ENCODE peak calls at places on chromosomes 2 and 18, in five cellular contexts. One of them, this sample, is unnamed.

GRCh38 chr2:212842544-212843185 is 304.1 kb upstream of the ERBB4 start:
- DNase-seq in K562: no peak
- DNase-seq in SK-N-SH: no peak
- DNase-seq in A549: no peak
- DNase-seq in HepG2: no peak
- DNase-seq in this sample: no peak

GRCh38 chr2:212677466-212677865 is 138.9 kb upstream of the ERBB4 start:
- DNase-seq in K562: no peak
- DNase-seq in SK-N-SH: no peak
- DNase-seq in A549: no peak
- DNase-seq in HepG2: no peak
- DNase-seq in this sample: no peak

GRCh38 chr2:23385748-23386421 is 906 bp downstream of the KLHL29 start:
- DNase-seq in K562: no peak
- DNase-seq in SK-N-SH: peak; percentile 84
- DNase-seq in A549: peak; percentile 65
- DNase-seq in HepG2: no peak
- DNase-seq in this sample: no peak

GRCh38 chr18:22226801-22227200 is 57.4 kb downstream of the GATA6 start:
- DNase-seq in K562: no peak
- DNase-seq in SK-N-SH: no peak
- DNase-seq in A549: no peak
- DNase-seq in HepG2: no peak
- DNase-seq in this sample: no peak

GRCh38 chr2:216596234-216596985 is 36.8 kb upstream of the IGFBP2 start:
- DNase-seq in K562: no peak
- DNase-seq in SK-N-SH: peak; percentile 69
- DNase-seq in A549: no peak
- DNase-seq in HepG2: no peak
- DNase-seq in this sample: no peak

GRCh38 chr18:11987527-11987926 is 6.2 kb downstream of the IMPA2 start:
- DNase-seq in K562: no peak
- DNase-seq in SK-N-SH: no peak
- DNase-seq in A549: no peak
- DNase-seq in HepG2: no peak
- DNase-seq in this sample: peak; percentile 72

GRCh38 chr2:224252601-224253000 is 149.3 kb downstream of the FAM124B start:
- DNase-seq in K562: no peak
- DNase-seq in SK-N-SH: peak; percentile 7
- DNase-seq in A549: no peak
- DNase-seq in HepG2: no peak
- DNase-seq in this sample: no peak

GRCh38 chr18:6401687-6402086 is 13.0 kb downstream of the L3MBTL4 start:
- DNase-seq in K562: no peak
- DNase-seq in SK-N-SH: no peak
- DNase-seq in A549: no peak
- DNase-seq in HepG2: no peak
- DNase-seq in this sample: peak; percentile 7

GRCh38 chr2:197146995-197147394 is 163.6 kb downstream of the ANKRD44 start:
- DNase-seq in K562: no peak
- DNase-seq in SK-N-SH: no peak
- DNase-seq in A549: no peak
- DNase-seq in HepG2: no peak
- DNase-seq in this sample: no peak

GRCh38 chr2:106080955-106081354 is 113.1 kb downstream of the UXS1 start:
- DNase-seq in K562: no peak
- DNase-seq in SK-N-SH: no peak
- DNase-seq in A549: no peak
- DNase-seq in HepG2: no peak
- DNase-seq in this sample: no peak

GRCh38 chr18:22691988-22692710 is 241.0 kb upstream of the RBBP8 start:
- DNase-seq in K562: no peak
- DNase-seq in SK-N-SH: no peak
- DNase-seq in A549: no peak
- DNase-seq in HepG2: no peak
- DNase-seq in this sample: peak; percentile 15

GRCh38 chr2:207046642-207047213 is 107.4 kb downstream of the CPO start:
- DNase-seq in K562: no peak
- DNase-seq in SK-N-SH: no peak
- DNase-seq in A549: no peak
- DNase-seq in HepG2: no peak
- DNase-seq in this sample: peak; percentile 82

GRCh38 chr2:62471816-62472215 is 34.2 kb downstream of the TMEM17 start:
- DNase-seq in K562: no peak
- DNase-seq in SK-N-SH: no peak
- DNase-seq in A549: no peak
- DNase-seq in HepG2: no peak
- DNase-seq in this sample: no peak

GRCh38 chr18:26457611-26458350 is 90.6 kb downstream of the KCTD1 start:
- DNase-seq in K562: peak; percentile 35
- DNase-seq in SK-N-SH: no peak
- DNase-seq in A549: no peak
- DNase-seq in HepG2: no peak
- DNase-seq in this sample: no peak

GRCh38 chr2:183224933-183225332 is 100.7 kb downstream of the NUP35 start:
- DNase-seq in K562: no peak
- DNase-seq in SK-N-SH: no peak
- DNase-seq in A549: no peak
- DNase-seq in HepG2: no peak
- DNase-seq in this sample: no peak

GRCh38 chr2:4938246-4938645 is 753.9 kb upstream of the SOX11 start:
- DNase-seq in K562: no peak
- DNase-seq in SK-N-SH: peak; percentile 69
- DNase-seq in A549: no peak
- DNase-seq in HepG2: no peak
- DNase-seq in this sample: no peak

GRCh38 chr2:62071126-62071598 is 124.8 kb upstream of the B3GNT2 start:
- DNase-seq in K562: no peak
- DNase-seq in SK-N-SH: no peak
- DNase-seq in A549: no peak
- DNase-seq in HepG2: no peak
- DNase-seq in this sample: no peak

GRCh38 chr2:6770006-6770405 is 95.7 kb downstream of the CMPK2 start:
- DNase-seq in K562: no peak
- DNase-seq in SK-N-SH: peak; percentile 44
- DNase-seq in A549: no peak
- DNase-seq in HepG2: no peak
- DNase-seq in this sample: no peak
- TF ChIP-seq CTCF in K562: no peak
- TF ChIP-seq CTCF in SK-N-SH: no peak
- TF ChIP-seq CTCF in A549: no peak
- TF ChIP-seq CTCF in HepG2: no peak
- TF ChIP-seq CTCF in this sample: no peak

GRCh38 chr2:8907764-8908163 is 70.4 kb upstream of the KIDINS220 start:
- DNase-seq in K562: no peak
- DNase-seq in SK-N-SH: peak; percentile 39
- DNase-seq in A549: no peak
- DNase-seq in HepG2: no peak
- DNase-seq in this sample: no peak
- TF ChIP-seq MAX in K562: no peak
- TF ChIP-seq MAX in SK-N-SH: no peak
- TF ChIP-seq MAX in A549: no peak
- TF ChIP-seq MAX in HepG2: no peak
- TF ChIP-seq MAX in this sample: no peak

GRCh38 chr18:9417081-9417841 is 58.1 kb upstream of the RALBP1 start:
- DNase-seq in K562: no peak
- DNase-seq in SK-N-SH: no peak
- DNase-seq in A549: no peak
- DNase-seq in HepG2: no peak
- DNase-seq in this sample: no peak
- H3K4me3 ChIP-seq in K562: no peak overlapping the region
- H3K4me3 ChIP-seq in SK-N-SH: no peak overlapping the region
- H3K4me3 ChIP-seq in A549: no peak overlapping the region
- H3K4me3 ChIP-seq in HepG2: no peak overlapping the region
- H3K4me3 ChIP-seq in this sample: no peak overlapping the region

GRCh38 chr2:231709981-231710750 is 1.8 kb downstream of the PTMA start:
- DNase-seq in K562: peak; percentile 73
- DNase-seq in SK-N-SH: peak; percentile 95
- DNase-seq in A549: peak; percentile 71
- DNase-seq in HepG2: peak; percentile 78
- DNase-seq in this sample: peak; percentile 88

GRCh38 chr2:231707625-231708049 is 688 bp upstream of the PTMA start:
- DNase-seq in K562: no peak
- DNase-seq in SK-N-SH: peak; percentile 53
- DNase-seq in A549: no peak
- DNase-seq in HepG2: no peak
- DNase-seq in this sample: peak; percentile 72

GRCh38 chr2:231708050-231708772 is at the start of gene PTMA:
- DNase-seq in K562: peak; percentile 71
- DNase-seq in SK-N-SH: peak; percentile 90
- DNase-seq in A549: peak; percentile 88
- DNase-seq in HepG2: peak; percentile 98
- DNase-seq in this sample: peak; percentile 100

GRCh38 chr2:231709636-231709980 is 1.3 kb downstream of the PTMA start:
- DNase-seq in K562: peak; percentile 25
- DNase-seq in SK-N-SH: no peak
- DNase-seq in A549: no peak
- DNase-seq in HepG2: no peak
- DNase-seq in this sample: peak; percentile 68

GRCh38 chr2:231708773-231709635 is 679 bp downstream of the PTMA start:
- DNase-seq in K562: peak; percentile 35
- DNase-seq in SK-N-SH: peak; percentile 44
- DNase-seq in A549: no peak
- DNase-seq in HepG2: no peak
- DNase-seq in this sample: peak; percentile 62
- TF ChIP-seq CTCF in K562: peak; percentile 10
- TF ChIP-seq CTCF in SK-N-SH: peak; percentile 25
- TF ChIP-seq CTCF in A549: peak; percentile 16
- TF ChIP-seq CTCF in HepG2: peak; percentile 35
- TF ChIP-seq CTCF in this sample: no peak

DNA sequence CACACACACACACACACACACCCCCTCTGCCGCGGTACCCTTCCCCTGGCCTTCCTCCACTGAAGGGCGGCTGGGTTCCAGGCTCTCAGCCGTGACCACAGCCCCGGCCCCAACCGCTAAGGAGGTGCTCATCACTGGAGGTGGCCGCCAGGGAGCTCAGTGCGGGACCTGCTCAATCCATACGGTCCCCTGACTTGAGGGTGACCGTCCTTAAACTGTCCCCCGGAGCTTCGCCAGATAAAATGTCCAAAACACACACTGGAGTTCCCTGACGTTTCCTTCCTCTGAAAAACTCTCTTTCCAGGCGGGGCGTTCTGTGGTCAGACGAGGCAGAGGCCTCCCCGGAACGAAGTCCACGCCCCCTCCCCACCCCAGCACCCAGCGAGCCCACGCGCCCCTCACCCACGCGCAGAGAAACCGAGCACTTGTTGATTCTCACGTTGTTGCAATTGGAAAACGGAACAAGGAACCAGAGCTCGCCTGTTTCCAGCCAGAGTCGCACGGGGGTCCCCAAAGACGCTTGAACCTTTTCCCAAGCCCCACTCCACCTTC is 1.4 kb downstream of the MBP start:
- DNase-seq in K562: no peak
- DNase-seq in SK-N-SH: no peak
- DNase-seq in A549: no peak
- DNase-seq in HepG2: no peak
- DNase-seq in this sample: peak; percentile 86
- TF ChIP-seq MAX in K562: no peak
- TF ChIP-seq MAX in SK-N-SH: no peak
- TF ChIP-seq MAX in A549: no peak
- TF ChIP-seq MAX in HepG2: no peak
- TF ChIP-seq MAX in this sample: no peak

This sample was measured in NB4.